ENCODE peak calls at places on chromosomes 7 and 10, in four cellular contexts. One of them, this sample, is unnamed. For H3K4me1, the result is how much of the 10 kb centered on the place peaks cover.

GRCh38 chr7:157609516-157609915 is 272.7 kb downstream of the DNAJB6 start:
- DNase-seq in mesenchymal stem cell: no peak
- DNase-seq in neuronal stem cell: no peak
- DNase-seq in neural progenitor cell: no peak
- DNase-seq in this sample: no peak

GRCh38 chr10:123132576-123133477 is 2.9 kb upstream of the HMX3 start:
- DNase-seq in mesenchymal stem cell: peak
- DNase-seq in neuronal stem cell: peak
- DNase-seq in neural progenitor cell: peak
- DNase-seq in this sample: peak

GRCh38 chr10:125144693-125145623 is 15.4 kb downstream of the CTBP2 start:
- DNase-seq in mesenchymal stem cell: peak
- DNase-seq in neuronal stem cell: no peak
- DNase-seq in neural progenitor cell: peak
- DNase-seq in this sample: peak

GRCh38 chr7:17236603-17237002 is 61.8 kb upstream of the AHR start:
- DNase-seq in mesenchymal stem cell: no peak
- DNase-seq in neuronal stem cell: no peak
- DNase-seq in neural progenitor cell: no peak
- DNase-seq in this sample: peak

GRCh38 chr10:35783305-35783838 is 141.3 kb upstream of the FZD8 start:
- DNase-seq in mesenchymal stem cell: no peak
- DNase-seq in neuronal stem cell: no peak
- DNase-seq in neural progenitor cell: no peak
- DNase-seq in this sample: peak

GRCh38 chr7:116524609-116525297 is at the start of gene CAV1:
- DNase-seq in mesenchymal stem cell: peak
- DNase-seq in neuronal stem cell: no peak
- DNase-seq in neural progenitor cell: peak
- DNase-seq in this sample: peak

GRCh38 chr7:76201732-76202665 is at the start of gene SRRM3:
- DNase-seq in mesenchymal stem cell: peak
- DNase-seq in neuronal stem cell: peak
- DNase-seq in neural progenitor cell: peak
- DNase-seq in this sample: peak

GRCh38 chr7:381211-382117 is 91.5 kb downstream of the FOXL3 start:
- DNase-seq in mesenchymal stem cell: no peak
- DNase-seq in neuronal stem cell: no peak
- DNase-seq in neural progenitor cell: no peak
- DNase-seq in this sample: no peak

GRCh38 chr7:33050425-33051318 is 11.9 kb downstream of the NT5C3A start:
- DNase-seq in mesenchymal stem cell: peak
- DNase-seq in neuronal stem cell: no peak
- DNase-seq in neural progenitor cell: peak
- DNase-seq in this sample: peak

GRCh38 chr7:20504060-20504459 is 111.4 kb upstream of the ABCB5 start:
- DNase-seq in mesenchymal stem cell: no peak
- DNase-seq in neuronal stem cell: no peak
- DNase-seq in neural progenitor cell: no peak
- DNase-seq in this sample: no peak

GRCh38 chr10:86730227-86730626 is 26.2 kb upstream of the BMPR1A start:
- DNase-seq in mesenchymal stem cell: no peak
- DNase-seq in neuronal stem cell: no peak
- DNase-seq in neural progenitor cell: no peak
- DNase-seq in this sample: no peak

GRCh38 chr10:13765641-13766341 is 179.0 kb downstream of the PRPF18 start:
- DNase-seq in mesenchymal stem cell: no peak
- DNase-seq in neuronal stem cell: no peak
- DNase-seq in neural progenitor cell: peak
- DNase-seq in this sample: peak

GRCh38 chr10:114694735-114695134 is 36.7 kb upstream of the ABLIM1 start:
- DNase-seq in mesenchymal stem cell: peak
- DNase-seq in neuronal stem cell: peak
- DNase-seq in neural progenitor cell: peak
- DNase-seq in this sample: no peak

GRCh38 chr7:26292768-26293560 is 1.3 kb downstream of the SNX10 start:
- DNase-seq in mesenchymal stem cell: no peak
- DNase-seq in neuronal stem cell: no peak
- DNase-seq in neural progenitor cell: peak
- DNase-seq in this sample: no peak

GRCh38 chr7:28107960-28108359 is 72.6 kb downstream of the JAZF1 start:
- DNase-seq in mesenchymal stem cell: peak
- DNase-seq in neuronal stem cell: no peak
- DNase-seq in neural progenitor cell: no peak
- DNase-seq in this sample: peak

GRCh38 chr7:90760892-90761291 is 164.8 kb downstream of the CDK14 start:
- DNase-seq in mesenchymal stem cell: no peak
- DNase-seq in neuronal stem cell: no peak
- DNase-seq in neural progenitor cell: no peak
- DNase-seq in this sample: no peak

GRCh38 chr10:86244995-86245394 is 121.6 kb downstream of the GRID1 start:
- DNase-seq in mesenchymal stem cell: no peak
- DNase-seq in neuronal stem cell: no peak
- DNase-seq in neural progenitor cell: no peak
- DNase-seq in this sample: no peak

GRCh38 chr10:35495521-35496238 is 109.5 kb upstream of the GJD4 start:
- DNase-seq in mesenchymal stem cell: peak
- DNase-seq in neuronal stem cell: no peak
- DNase-seq in neural progenitor cell: peak
- DNase-seq in this sample: peak

GRCh38 chr7:101081432-101081831 is 3.8 kb upstream of the TRIM56 start:
- DNase-seq in mesenchymal stem cell: no peak
- DNase-seq in neuronal stem cell: no peak
- DNase-seq in neural progenitor cell: no peak
- DNase-seq in this sample: no peak

GRCh38 chr7:101087334-101088068 is 2.2 kb downstream of the TRIM56 start:
- DNase-seq in mesenchymal stem cell: no peak
- DNase-seq in neuronal stem cell: no peak
- DNase-seq in neural progenitor cell: no peak
- DNase-seq in this sample: no peak

GRCh38 chr7:101088069-101088425 is 2.8 kb downstream of the TRIM56 start:
- DNase-seq in mesenchymal stem cell: no peak
- DNase-seq in neuronal stem cell: no peak
- DNase-seq in neural progenitor cell: no peak
- DNase-seq in this sample: no peak

GRCh38 chr7:101088858-101089529 is 3.7 kb downstream of the TRIM56 start:
- DNase-seq in mesenchymal stem cell: no peak
- DNase-seq in neuronal stem cell: no peak
- DNase-seq in neural progenitor cell: no peak
- DNase-seq in this sample: no peak

GRCh38 chr7:101085000-101085948 is at the start of gene TRIM56:
- DNase-seq in mesenchymal stem cell: peak
- DNase-seq in neuronal stem cell: no peak
- DNase-seq in neural progenitor cell: peak
- DNase-seq in this sample: peak
- H2AFZ ChIP-seq in mesenchymal stem cell: peak
- H2AFZ ChIP-seq in neuronal stem cell: peak
- H2AFZ ChIP-seq in neural progenitor cell: peak
- H2AFZ ChIP-seq in this sample: peak

GRCh38 chr7:92750440-92750839 is 85.9 kb downstream of the CDK6 start:
- DNase-seq in mesenchymal stem cell: peak
- DNase-seq in neuronal stem cell: no peak
- DNase-seq in neural progenitor cell: no peak
- DNase-seq in this sample: peak

GRCh38 chr7:92749327-92749730 is 87.0 kb downstream of the CDK6 start:
- DNase-seq in mesenchymal stem cell: peak
- DNase-seq in neuronal stem cell: no peak
- DNase-seq in neural progenitor cell: no peak
- DNase-seq in this sample: peak

GRCh38 chr7:92749832-92750231 is 86.5 kb downstream of the CDK6 start:
- DNase-seq in mesenchymal stem cell: no peak
- DNase-seq in neuronal stem cell: no peak
- DNase-seq in neural progenitor cell: no peak
- DNase-seq in this sample: no peak

GRCh38 chr7:92751902-92752901 is 84.2 kb downstream of the CDK6 start:
- DNase-seq in mesenchymal stem cell: peak
- DNase-seq in neuronal stem cell: no peak
- DNase-seq in neural progenitor cell: no peak
- DNase-seq in this sample: peak

DNA sequence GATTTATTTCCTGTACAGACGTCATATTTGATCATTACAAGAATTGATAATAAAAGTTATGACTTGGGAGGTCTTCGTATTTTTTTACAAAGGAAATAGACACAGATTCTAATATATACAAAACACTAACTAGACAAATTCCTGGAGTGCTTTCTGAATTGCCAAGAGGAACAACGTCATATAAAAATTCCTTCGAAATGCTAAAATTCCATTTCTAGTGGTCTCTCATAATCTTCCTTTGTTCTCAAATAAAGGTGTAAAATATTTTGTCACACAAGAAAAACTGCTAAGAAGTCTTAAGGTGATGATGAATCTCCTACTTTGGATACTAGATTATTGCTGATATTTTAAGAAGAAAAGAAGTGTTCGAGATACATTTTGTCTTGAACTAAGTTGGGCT is 85.4 kb downstream of the CDK6 start:
- DNase-seq in mesenchymal stem cell: no peak
- DNase-seq in neuronal stem cell: no peak
- DNase-seq in neural progenitor cell: no peak
- DNase-seq in this sample: peak
- H3K4me1 ChIP-seq in mesenchymal stem cell: under half
- H3K4me1 ChIP-seq in neuronal stem cell: under half
- H3K4me1 ChIP-seq in neural progenitor cell: under half
- H3K4me1 ChIP-seq in this sample: under half

GRCh38 chr7:148967032-148967372 is 61.3 kb downstream of the PDIA4 start:
- DNase-seq in mesenchymal stem cell: no peak
- DNase-seq in neuronal stem cell: no peak
- DNase-seq in neural progenitor cell: no peak
- DNase-seq in this sample: no peak
- H2AFZ ChIP-seq in mesenchymal stem cell: no peak
- H2AFZ ChIP-seq in neuronal stem cell: peak
- H2AFZ ChIP-seq in neural progenitor cell: peak
- H2AFZ ChIP-seq in this sample: no peak

GRCh38 chr10:97539523-97540200 is 32.9 kb upstream of the ANKRD2 start:
- DNase-seq in mesenchymal stem cell: peak
- DNase-seq in neuronal stem cell: no peak
- DNase-seq in neural progenitor cell: peak
- DNase-seq in this sample: peak
- H3K4me1 ChIP-seq in mesenchymal stem cell: under half
- H3K4me1 ChIP-seq in neuronal stem cell: under half
- H3K4me1 ChIP-seq in neural progenitor cell: under half
- H3K4me1 ChIP-seq in this sample: under half

DNA sequence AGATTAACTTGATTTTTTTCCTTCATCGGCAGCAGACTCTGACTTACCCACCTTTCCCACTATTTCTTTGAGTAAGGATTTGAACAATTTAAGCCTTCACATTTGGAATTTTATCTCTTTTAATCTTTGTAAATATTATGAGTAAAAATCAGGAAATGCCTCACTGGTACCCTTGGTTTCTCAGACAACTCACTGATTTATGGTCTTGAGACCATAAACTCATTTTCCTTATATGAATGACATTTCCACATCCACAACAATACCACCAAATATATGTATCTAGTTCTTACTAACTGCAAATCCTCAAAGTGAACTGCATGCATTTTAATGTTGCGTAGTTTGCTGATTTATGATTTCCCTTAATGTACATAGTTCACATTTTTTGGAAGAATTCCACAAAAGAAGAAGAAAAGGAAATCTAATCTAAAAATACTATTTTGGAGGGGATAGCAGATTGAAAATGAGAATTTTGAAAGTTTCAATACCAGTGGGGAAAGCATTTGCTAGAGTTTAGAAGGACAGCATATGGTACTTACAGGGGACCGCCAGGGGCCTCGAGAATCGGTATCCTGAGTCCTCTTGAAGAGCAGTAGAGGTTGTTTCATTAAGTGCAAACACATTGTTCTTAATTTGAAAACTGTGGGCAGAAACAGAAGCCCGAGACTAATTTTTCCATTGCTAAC is 963.8 kb downstream of the GATA3 start:
- DNase-seq in mesenchymal stem cell: no peak
- DNase-seq in neuronal stem cell: no peak
- DNase-seq in neural progenitor cell: no peak
- DNase-seq in this sample: no peak
- H2AFZ ChIP-seq in mesenchymal stem cell: no peak
- H2AFZ ChIP-seq in neuronal stem cell: no peak
- H2AFZ ChIP-seq in neural progenitor cell: no peak
- H2AFZ ChIP-seq in this sample: no peak

DNA sequence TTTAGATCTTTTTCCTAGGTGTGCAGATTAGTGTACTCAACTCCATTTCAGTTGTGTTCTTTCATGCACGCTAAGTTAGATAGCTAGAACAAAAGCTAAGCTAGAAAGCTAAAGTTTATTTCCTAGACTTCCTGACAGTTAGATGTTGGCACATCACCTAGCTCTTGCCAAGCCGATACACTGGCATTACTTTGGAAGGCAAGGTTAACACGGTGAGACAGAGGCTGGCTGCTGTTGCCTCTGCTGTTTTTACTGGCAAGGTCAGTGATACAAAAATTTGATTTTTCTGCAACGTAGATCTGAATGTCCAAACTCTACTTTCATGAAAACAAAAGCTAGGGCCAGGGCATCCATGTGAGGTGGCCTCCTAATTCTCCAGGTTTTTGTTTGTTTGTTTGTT is 203.4 kb downstream of the IMMP2L start:
- DNase-seq in mesenchymal stem cell: no peak
- DNase-seq in neuronal stem cell: no peak
- DNase-seq in neural progenitor cell: no peak
- DNase-seq in this sample: no peak
- H3K4me1 ChIP-seq in mesenchymal stem cell: under half
- H3K4me1 ChIP-seq in neuronal stem cell: under half
- H3K4me1 ChIP-seq in neural progenitor cell: under half
- H3K4me1 ChIP-seq in this sample: under half

This sample was measured in fibroblast of lung.